ENCODE peak calls at places on chromosomes 7 and 10, in six cellular contexts. One of them, this sample, is unnamed.

GRCh38 chr10:5589071-5589962 is 64.6 kb downstream of the CALML3 start:
- DNase-seq in dorsolateral prefrontal cortex: peak; percentile 17
- DNase-seq in CD8-positive, alpha-beta T cell: no peak
- DNase-seq in stomach: no peak
- DNase-seq in GM12865: no peak
- DNase-seq in right atrium auricular region: no peak
- DNase-seq in this sample: no peak

GRCh38 chr10:9875353-9875752 is 1142.3 kb upstream of the CELF2 start:
- DNase-seq in CD8-positive, alpha-beta T cell: no peak
- DNase-seq in stomach: no peak
- DNase-seq in GM12865: no peak
- DNase-seq in right atrium auricular region: no peak
- DNase-seq in dorsolateral prefrontal cortex: no peak
- DNase-seq in this sample: no peak

GRCh38 chr10:59905735-59906416 is 480 bp downstream of the CCDC6 start:
- DNase-seq in stomach: no peak
- DNase-seq in dorsolateral prefrontal cortex: no peak
- DNase-seq in right atrium auricular region: no peak
- DNase-seq in CD8-positive, alpha-beta T cell: no peak
- DNase-seq in GM12865: no peak
- DNase-seq in this sample: no peak

GRCh38 chr10:17444062-17444714 is 10.2 kb downstream of the ST8SIA6 start:
- DNase-seq in GM12865: peak; percentile 71
- DNase-seq in stomach: no peak
- DNase-seq in CD8-positive, alpha-beta T cell: no peak
- DNase-seq in dorsolateral prefrontal cortex: no peak
- DNase-seq in right atrium auricular region: no peak
- DNase-seq in this sample: no peak

GRCh38 chr7:131509087-131509486 is 47.3 kb downstream of the PODXL start:
- DNase-seq in GM12865: no peak
- DNase-seq in dorsolateral prefrontal cortex: no peak
- DNase-seq in right atrium auricular region: no peak
- DNase-seq in CD8-positive, alpha-beta T cell: no peak
- DNase-seq in stomach: no peak
- DNase-seq in this sample: no peak

GRCh38 chr10:123847686-123848432 is 43.7 kb downstream of the CPXM2 start:
- DNase-seq in CD8-positive, alpha-beta T cell: no peak
- DNase-seq in dorsolateral prefrontal cortex: no peak
- DNase-seq in GM12865: no peak
- DNase-seq in stomach: no peak
- DNase-seq in right atrium auricular region: no peak
- DNase-seq in this sample: peak; percentile 35

GRCh38 chr10:99756158-99756557 is 24.1 kb downstream of the CUTC start:
- DNase-seq in dorsolateral prefrontal cortex: no peak
- DNase-seq in right atrium auricular region: no peak
- DNase-seq in GM12865: no peak
- DNase-seq in stomach: no peak
- DNase-seq in CD8-positive, alpha-beta T cell: no peak
- DNase-seq in this sample: no peak

GRCh38 chr7:137932881-137933269 is 69.0 kb downstream of the CREB3L2 start:
- DNase-seq in GM12865: no peak
- DNase-seq in stomach: no peak
- DNase-seq in dorsolateral prefrontal cortex: no peak
- DNase-seq in right atrium auricular region: no peak
- DNase-seq in CD8-positive, alpha-beta T cell: no peak
- DNase-seq in this sample: peak; percentile 82

GRCh38 chr10:50641636-50642035 is 17.9 kb upstream of the SGMS1 start:
- DNase-seq in right atrium auricular region: no peak
- DNase-seq in CD8-positive, alpha-beta T cell: no peak
- DNase-seq in stomach: no peak
- DNase-seq in GM12865: no peak
- DNase-seq in dorsolateral prefrontal cortex: no peak
- DNase-seq in this sample: no peak

GRCh38 chr7:156543699-156544098 is 96.9 kb upstream of the RNF32 start:
- DNase-seq in dorsolateral prefrontal cortex: no peak
- DNase-seq in right atrium auricular region: no peak
- DNase-seq in CD8-positive, alpha-beta T cell: no peak
- DNase-seq in stomach: no peak
- DNase-seq in GM12865: no peak
- DNase-seq in this sample: no peak

GRCh38 chr7:1931248-1931950 is 261.3 kb downstream of the ELFN1 start:
- DNase-seq in GM12865: no peak
- DNase-seq in stomach: no peak
- DNase-seq in CD8-positive, alpha-beta T cell: no peak
- DNase-seq in dorsolateral prefrontal cortex: no peak
- DNase-seq in right atrium auricular region: no peak
- DNase-seq in this sample: peak; percentile 54

GRCh38 chr10:101902032-101902799 is 58.6 kb upstream of the KCNIP2 start:
- DNase-seq in CD8-positive, alpha-beta T cell: no peak
- DNase-seq in dorsolateral prefrontal cortex: no peak
- DNase-seq in stomach: no peak
- DNase-seq in GM12865: peak; percentile 80
- DNase-seq in right atrium auricular region: no peak
- DNase-seq in this sample: no peak

GRCh38 chr10:106540606-106541005 is 623.9 kb downstream of the SORCS1 start:
- DNase-seq in dorsolateral prefrontal cortex: no peak
- DNase-seq in right atrium auricular region: no peak
- DNase-seq in CD8-positive, alpha-beta T cell: no peak
- DNase-seq in GM12865: no peak
- DNase-seq in stomach: no peak
- DNase-seq in this sample: no peak

GRCh38 chr7:94642838-94643653 is 12.9 kb downstream of the SGCE start:
- DNase-seq in right atrium auricular region: no peak
- DNase-seq in CD8-positive, alpha-beta T cell: no peak
- DNase-seq in GM12865: no peak
- DNase-seq in dorsolateral prefrontal cortex: no peak
- DNase-seq in stomach: no peak
- DNase-seq in this sample: no peak

GRCh38 chr7:30088362-30088761 is 46.4 kb upstream of the MTURN start:
- DNase-seq in GM12865: no peak
- DNase-seq in dorsolateral prefrontal cortex: no peak
- DNase-seq in stomach: no peak
- DNase-seq in CD8-positive, alpha-beta T cell: no peak
- DNase-seq in right atrium auricular region: no peak
- DNase-seq in this sample: no peak

GRCh38 chr7:30084195-30084594 is 50.6 kb upstream of the MTURN start:
- DNase-seq in right atrium auricular region: no peak
- DNase-seq in stomach: no peak
- DNase-seq in GM12865: no peak
- DNase-seq in dorsolateral prefrontal cortex: no peak
- DNase-seq in CD8-positive, alpha-beta T cell: no peak
- DNase-seq in this sample: no peak

GRCh38 chr7:30090111-30090510 is 44.7 kb upstream of the MTURN start:
- DNase-seq in dorsolateral prefrontal cortex: no peak
- DNase-seq in stomach: no peak
- DNase-seq in right atrium auricular region: no peak
- DNase-seq in GM12865: no peak
- DNase-seq in CD8-positive, alpha-beta T cell: no peak
- DNase-seq in this sample: no peak

GRCh38 chr7:30086529-30086928 is 48.3 kb upstream of the MTURN start:
- DNase-seq in CD8-positive, alpha-beta T cell: no peak
- DNase-seq in stomach: no peak
- DNase-seq in right atrium auricular region: no peak
- DNase-seq in dorsolateral prefrontal cortex: no peak
- DNase-seq in GM12865: no peak
- DNase-seq in this sample: no peak

GRCh38 chr7:30087371-30087770 is 47.4 kb upstream of the MTURN start:
- DNase-seq in right atrium auricular region: no peak
- DNase-seq in CD8-positive, alpha-beta T cell: no peak
- DNase-seq in GM12865: no peak
- DNase-seq in stomach: no peak
- DNase-seq in dorsolateral prefrontal cortex: no peak
- DNase-seq in this sample: no peak
- TF ChIP-seq CTCF in right atrium auricular region: no peak
- TF ChIP-seq CTCF in CD8-positive, alpha-beta T cell: no peak
- TF ChIP-seq CTCF in GM12865: no peak
- TF ChIP-seq CTCF in stomach: no peak
- TF ChIP-seq CTCF in dorsolateral prefrontal cortex: no peak
- TF ChIP-seq CTCF in this sample: no peak

DNA sequence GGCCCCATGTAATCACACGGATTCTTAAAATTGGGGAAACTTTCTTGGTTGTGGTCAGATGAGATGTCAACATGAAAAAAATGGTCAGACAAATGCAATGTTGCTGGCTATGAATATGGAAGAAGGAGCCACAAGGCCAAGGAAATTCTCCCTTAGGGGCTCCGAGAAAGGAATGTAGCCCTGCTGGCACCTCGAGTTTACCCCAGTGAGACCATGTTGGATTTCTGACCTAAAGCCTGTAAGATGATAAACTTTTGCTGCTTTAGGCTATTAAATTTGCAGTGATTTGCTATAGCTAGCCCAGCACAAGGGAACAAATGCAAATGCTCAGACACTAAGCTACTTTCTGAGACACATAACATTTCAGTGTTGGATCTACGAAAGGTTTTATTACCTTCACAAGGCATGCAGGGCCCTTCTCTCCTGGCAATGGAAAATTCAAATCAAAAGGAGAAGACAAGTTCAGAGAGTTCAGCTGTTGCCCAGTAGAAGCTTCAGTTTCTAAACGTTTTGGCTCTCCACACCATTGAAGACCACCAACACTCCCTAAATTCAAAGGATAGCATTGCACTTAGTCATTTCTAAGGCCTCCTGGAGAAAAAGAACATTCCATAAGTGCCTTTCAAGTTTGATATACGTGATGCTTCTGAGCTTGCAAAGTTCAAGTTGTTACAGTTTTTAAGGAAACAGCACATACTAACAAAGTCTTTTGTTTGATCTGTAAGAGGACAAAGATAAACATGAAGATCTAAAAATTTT is 23.4 kb downstream of the MCMBP start:
- DNase-seq in stomach: no peak
- DNase-seq in GM12865: no peak
- DNase-seq in CD8-positive, alpha-beta T cell: no peak
- DNase-seq in right atrium auricular region: no peak
- DNase-seq in dorsolateral prefrontal cortex: no peak
- DNase-seq in this sample: peak; percentile 33
- H3K4me3 ChIP-seq in stomach: no peak overlapping the region
- H3K4me3 ChIP-seq in GM12865: no peak overlapping the region
- H3K4me3 ChIP-seq in CD8-positive, alpha-beta T cell: no peak overlapping the region
- H3K4me3 ChIP-seq in right atrium auricular region: no peak overlapping the region
- H3K4me3 ChIP-seq in dorsolateral prefrontal cortex: no peak overlapping the region
- H3K4me3 ChIP-seq in this sample: no peak overlapping the region

GRCh38 chr7:129824291-129825004 is 128.3 kb downstream of the UBE2H start:
- DNase-seq in right atrium auricular region: no peak
- DNase-seq in CD8-positive, alpha-beta T cell: no peak
- DNase-seq in dorsolateral prefrontal cortex: no peak
- DNase-seq in GM12865: no peak
- DNase-seq in stomach: no peak
- DNase-seq in this sample: no peak
- TF ChIP-seq CTCF in right atrium auricular region: no peak
- TF ChIP-seq CTCF in CD8-positive, alpha-beta T cell: no peak
- TF ChIP-seq CTCF in dorsolateral prefrontal cortex: no peak
- TF ChIP-seq CTCF in GM12865: no peak
- TF ChIP-seq CTCF in stomach: no peak
- TF ChIP-seq CTCF in this sample: no peak

GRCh38 chr10:12777840-12778585 is 223.5 kb downstream of the CCDC3 start:
- DNase-seq in CD8-positive, alpha-beta T cell: no peak
- DNase-seq in stomach: no peak
- DNase-seq in dorsolateral prefrontal cortex: no peak
- DNase-seq in right atrium auricular region: no peak
- DNase-seq in GM12865: no peak
- DNase-seq in this sample: no peak
- H3K4me3 ChIP-seq in CD8-positive, alpha-beta T cell: no peak overlapping the region
- H3K4me3 ChIP-seq in stomach: no peak overlapping the region
- H3K4me3 ChIP-seq in dorsolateral prefrontal cortex: no peak overlapping the region
- H3K4me3 ChIP-seq in right atrium auricular region: no peak overlapping the region
- H3K4me3 ChIP-seq in GM12865: no peak overlapping the region
- H3K4me3 ChIP-seq in this sample: no peak overlapping the region

GRCh38 chr7:13016633-13017324 is 329.3 kb downstream of the ARL4A start:
- DNase-seq in GM12865: no peak
- DNase-seq in dorsolateral prefrontal cortex: no peak
- DNase-seq in CD8-positive, alpha-beta T cell: no peak
- DNase-seq in right atrium auricular region: no peak
- DNase-seq in stomach: no peak
- DNase-seq in this sample: peak; percentile 36

GRCh38 chr7:13017325-13017853 is 330.0 kb downstream of the ARL4A start:
- DNase-seq in GM12865: no peak
- DNase-seq in right atrium auricular region: no peak
- DNase-seq in stomach: no peak
- DNase-seq in dorsolateral prefrontal cortex: no peak
- DNase-seq in CD8-positive, alpha-beta T cell: no peak
- DNase-seq in this sample: peak; percentile 87

GRCh38 chr7:13021566-13021965 is 334.1 kb downstream of the ARL4A start:
- DNase-seq in CD8-positive, alpha-beta T cell: no peak
- DNase-seq in right atrium auricular region: no peak
- DNase-seq in GM12865: no peak
- DNase-seq in dorsolateral prefrontal cortex: no peak
- DNase-seq in stomach: no peak
- DNase-seq in this sample: peak; percentile 41

GRCh38 chr7:13016036-13016581 is 328.7 kb downstream of the ARL4A start:
- DNase-seq in CD8-positive, alpha-beta T cell: no peak
- DNase-seq in right atrium auricular region: no peak
- DNase-seq in GM12865: no peak
- DNase-seq in dorsolateral prefrontal cortex: no peak
- DNase-seq in stomach: no peak
- DNase-seq in this sample: peak; percentile 12

DNA sequence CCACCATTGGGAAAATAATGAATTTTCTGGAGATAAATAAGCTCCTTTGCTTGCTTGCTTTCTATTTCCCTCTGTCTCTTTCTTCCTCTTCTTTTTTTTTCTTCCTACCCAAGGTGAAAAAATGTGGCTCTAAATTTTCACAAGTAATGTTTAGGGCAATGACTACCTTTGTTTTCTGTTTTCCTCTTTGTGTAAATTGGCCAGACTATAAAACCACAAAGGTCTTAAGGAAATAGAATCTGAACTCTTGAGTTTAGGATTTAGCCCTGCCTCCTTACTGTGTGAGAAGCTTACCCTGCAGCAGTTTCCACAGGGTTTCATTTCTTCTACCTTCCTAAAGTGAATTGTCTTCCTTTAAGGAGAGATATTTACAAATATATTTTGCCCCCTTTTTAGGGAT is 330.4 kb downstream of the ARL4A start:
- DNase-seq in dorsolateral prefrontal cortex: no peak
- DNase-seq in right atrium auricular region: no peak
- DNase-seq in stomach: no peak
- DNase-seq in GM12865: no peak
- DNase-seq in CD8-positive, alpha-beta T cell: no peak
- DNase-seq in this sample: peak; percentile 11
- TF ChIP-seq CTCF in dorsolateral prefrontal cortex: no peak
- TF ChIP-seq CTCF in right atrium auricular region: no peak
- TF ChIP-seq CTCF in stomach: no peak
- TF ChIP-seq CTCF in GM12865: no peak
- TF ChIP-seq CTCF in CD8-positive, alpha-beta T cell: no peak
- TF ChIP-seq CTCF in this sample: no peak

DNA sequence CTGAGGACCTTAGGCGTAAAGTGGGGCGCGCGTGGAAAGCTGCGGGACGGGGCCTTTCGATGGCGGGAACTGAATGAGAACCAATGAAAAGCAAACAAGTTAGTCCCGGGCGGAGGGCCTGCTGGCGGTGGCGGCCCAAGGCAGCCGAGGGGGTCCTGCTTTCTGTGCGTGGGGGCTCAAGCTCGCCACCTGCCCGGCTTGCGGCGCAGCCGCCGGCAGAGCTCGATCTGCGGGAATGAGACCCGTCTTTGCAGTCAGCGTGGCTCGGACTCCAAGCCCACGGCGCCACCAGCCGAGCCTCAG is 477 bp upstream of the CXCL12 start:
- DNase-seq in dorsolateral prefrontal cortex: no peak
- DNase-seq in right atrium auricular region: no peak
- DNase-seq in CD8-positive, alpha-beta T cell: no peak
- DNase-seq in GM12865: no peak
- DNase-seq in stomach: peak; percentile 24
- DNase-seq in this sample: no peak
- H3K4me3 ChIP-seq in dorsolateral prefrontal cortex: peak overlapping the region; percentile 67
- H3K4me3 ChIP-seq in right atrium auricular region: peak overlapping the region; percentile 77
- H3K4me3 ChIP-seq in CD8-positive, alpha-beta T cell: no peak overlapping the region
- H3K4me3 ChIP-seq in GM12865: peak overlapping the region; percentile 18
- H3K4me3 ChIP-seq in stomach: peak overlapping the region; percentile 70
- H3K4me3 ChIP-seq in this sample: no peak overlapping the region

This sample was measured in fibroblast of villous mesenchyme.